ENCODE peak calls at places on chromosome 16, in seven cellular contexts. One of them, this sample, is unnamed.

GRCh38 chr16:26078971-26079370 is 387.2 kb downstream of the HS3ST4 start:
- DNase-seq in SK-N-SH: no peak
- DNase-seq in H1: no peak
- DNase-seq in K562: no peak
- DNase-seq in GM12878: no peak
- DNase-seq in HepG2: no peak
- DNase-seq in A549: no peak
- DNase-seq in this sample: no peak

GRCh38 chr16:19884611-19885455 is at the start of gene GPRC5B:
- DNase-seq in A549: peak
- DNase-seq in SK-N-SH: peak
- DNase-seq in K562: peak
- DNase-seq in GM12878: no peak
- DNase-seq in HepG2: no peak
- DNase-seq in H1: peak
- DNase-seq in this sample: peak

GRCh38 chr16:2770781-2771111 is 6.3 kb downstream of the ELOB start:
- DNase-seq in K562: no peak
- DNase-seq in HepG2: no peak
- DNase-seq in A549: no peak
- DNase-seq in GM12878: no peak
- DNase-seq in SK-N-SH: no peak
- DNase-seq in H1: no peak
- DNase-seq in this sample: no peak

GRCh38 chr16:88503771-88504488 is 50.9 kb downstream of the ZFPM1 start:
- DNase-seq in A549: no peak
- DNase-seq in GM12878: no peak
- DNase-seq in H1: no peak
- DNase-seq in SK-N-SH: no peak
- DNase-seq in K562: no peak
- DNase-seq in HepG2: peak
- DNase-seq in this sample: no peak

GRCh38 chr16:6864670-6865069 is 468.0 kb upstream of the RBFOX1 start:
- DNase-seq in SK-N-SH: no peak
- DNase-seq in HepG2: no peak
- DNase-seq in A549: no peak
- DNase-seq in K562: no peak
- DNase-seq in GM12878: no peak
- DNase-seq in H1: no peak
- DNase-seq in this sample: no peak

GRCh38 chr16:57061084-57061905 is 31.1 kb upstream of the CPNE2 start:
- DNase-seq in H1: no peak
- DNase-seq in SK-N-SH: peak
- DNase-seq in A549: no peak
- DNase-seq in K562: no peak
- DNase-seq in GM12878: no peak
- DNase-seq in HepG2: peak
- DNase-seq in this sample: peak

GRCh38 chr16:11588321-11589244 is 1.9 kb upstream of the LITAF start:
- DNase-seq in H1: no peak
- DNase-seq in GM12878: no peak
- DNase-seq in A549: no peak
- DNase-seq in K562: no peak
- DNase-seq in HepG2: no peak
- DNase-seq in SK-N-SH: no peak
- DNase-seq in this sample: no peak

GRCh38 chr16:84766978-84767773 is 52.6 kb upstream of the CRISPLD2 start:
- DNase-seq in GM12878: no peak
- DNase-seq in A549: no peak
- DNase-seq in SK-N-SH: no peak
- DNase-seq in HepG2: no peak
- DNase-seq in K562: no peak
- DNase-seq in H1: no peak
- DNase-seq in this sample: no peak

GRCh38 chr16:56257260-56257659 is 66.0 kb downstream of the GNAO1 start:
- DNase-seq in HepG2: no peak
- DNase-seq in GM12878: no peak
- DNase-seq in K562: no peak
- DNase-seq in A549: no peak
- DNase-seq in SK-N-SH: peak
- DNase-seq in H1: no peak
- DNase-seq in this sample: peak

GRCh38 chr16:85233520-85233919 is 121.2 kb upstream of the CIBAR2 start:
- DNase-seq in HepG2: no peak
- DNase-seq in SK-N-SH: no peak
- DNase-seq in GM12878: no peak
- DNase-seq in A549: no peak
- DNase-seq in H1: no peak
- DNase-seq in K562: no peak
- DNase-seq in this sample: no peak

GRCh38 chr16:11354733-11355574 is 9.7 kb downstream of the RMI2 start:
- DNase-seq in SK-N-SH: no peak
- DNase-seq in HepG2: no peak
- DNase-seq in A549: no peak
- DNase-seq in H1: no peak
- DNase-seq in GM12878: peak
- DNase-seq in K562: no peak
- DNase-seq in this sample: peak

GRCh38 chr16:20774703-20775362 is 11.0 kb downstream of the ACSM3 start:
- DNase-seq in HepG2: peak
- DNase-seq in A549: peak
- DNase-seq in K562: peak
- DNase-seq in H1: peak
- DNase-seq in GM12878: peak
- DNase-seq in SK-N-SH: peak
- DNase-seq in this sample: peak

GRCh38 chr16:61792194-61792904 is 243.9 kb downstream of the CDH8 start:
- DNase-seq in H1: no peak
- DNase-seq in HepG2: no peak
- DNase-seq in A549: peak
- DNase-seq in GM12878: no peak
- DNase-seq in SK-N-SH: no peak
- DNase-seq in K562: no peak
- DNase-seq in this sample: no peak

GRCh38 chr16:55955845-55956244 is 80.7 kb upstream of the CES5A start:
- DNase-seq in A549: no peak
- DNase-seq in GM12878: no peak
- DNase-seq in H1: no peak
- DNase-seq in SK-N-SH: no peak
- DNase-seq in HepG2: no peak
- DNase-seq in K562: no peak
- DNase-seq in this sample: no peak

GRCh38 chr16:78483124-78483992 is 383.9 kb downstream of the WWOX start:
- DNase-seq in GM12878: no peak
- DNase-seq in K562: no peak
- DNase-seq in SK-N-SH: no peak
- DNase-seq in A549: no peak
- DNase-seq in HepG2: peak
- DNase-seq in H1: no peak
- DNase-seq in this sample: no peak

GRCh38 chr16:75217389-75217851 is 1.4 kb upstream of the CTRB1 start:
- DNase-seq in A549: no peak
- DNase-seq in H1: no peak
- DNase-seq in GM12878: no peak
- DNase-seq in SK-N-SH: no peak
- DNase-seq in K562: no peak
- DNase-seq in HepG2: no peak
- DNase-seq in this sample: no peak

GRCh38 chr16:90061437-90061836 is 15.7 kb downstream of the PRDM7 start:
- DNase-seq in SK-N-SH: no peak
- DNase-seq in A549: no peak
- DNase-seq in GM12878: no peak
- DNase-seq in HepG2: peak
- DNase-seq in K562: no peak
- DNase-seq in H1: no peak
- DNase-seq in this sample: peak

GRCh38 chr16:67117716-67118115 is 8.0 kb downstream of the PHAF1 start:
- DNase-seq in A549: no peak
- DNase-seq in HepG2: no peak
- DNase-seq in K562: no peak
- DNase-seq in H1: no peak
- DNase-seq in SK-N-SH: no peak
- DNase-seq in GM12878: no peak
- DNase-seq in this sample: no peak

GRCh38 chr16:8686879-8687278 is 12.5 kb downstream of the ABAT start:
- DNase-seq in H1: no peak
- DNase-seq in GM12878: no peak
- DNase-seq in A549: no peak
- DNase-seq in HepG2: no peak
- DNase-seq in K562: no peak
- DNase-seq in SK-N-SH: no peak
- DNase-seq in this sample: no peak

GRCh38 chr16:66925322-66925840 is at the start of gene RRAD:
- DNase-seq in K562: peak
- DNase-seq in HepG2: no peak
- DNase-seq in H1: peak
- DNase-seq in GM12878: no peak
- DNase-seq in A549: no peak
- DNase-seq in SK-N-SH: no peak
- DNase-seq in this sample: peak

GRCh38 chr16:90020838-90021382 is 1.7 kb upstream of the DBNDD1 start:
- DNase-seq in A549: no peak
- DNase-seq in K562: no peak
- DNase-seq in H1: no peak
- DNase-seq in GM12878: no peak
- DNase-seq in HepG2: peak
- DNase-seq in SK-N-SH: peak
- DNase-seq in this sample: peak

GRCh38 chr16:54991525-54991924 is 60.9 kb downstream of the IRX5 start:
- DNase-seq in HepG2: no peak
- DNase-seq in SK-N-SH: no peak
- DNase-seq in H1: no peak
- DNase-seq in K562: no peak
- DNase-seq in A549: no peak
- DNase-seq in GM12878: no peak
- DNase-seq in this sample: no peak

DNA sequence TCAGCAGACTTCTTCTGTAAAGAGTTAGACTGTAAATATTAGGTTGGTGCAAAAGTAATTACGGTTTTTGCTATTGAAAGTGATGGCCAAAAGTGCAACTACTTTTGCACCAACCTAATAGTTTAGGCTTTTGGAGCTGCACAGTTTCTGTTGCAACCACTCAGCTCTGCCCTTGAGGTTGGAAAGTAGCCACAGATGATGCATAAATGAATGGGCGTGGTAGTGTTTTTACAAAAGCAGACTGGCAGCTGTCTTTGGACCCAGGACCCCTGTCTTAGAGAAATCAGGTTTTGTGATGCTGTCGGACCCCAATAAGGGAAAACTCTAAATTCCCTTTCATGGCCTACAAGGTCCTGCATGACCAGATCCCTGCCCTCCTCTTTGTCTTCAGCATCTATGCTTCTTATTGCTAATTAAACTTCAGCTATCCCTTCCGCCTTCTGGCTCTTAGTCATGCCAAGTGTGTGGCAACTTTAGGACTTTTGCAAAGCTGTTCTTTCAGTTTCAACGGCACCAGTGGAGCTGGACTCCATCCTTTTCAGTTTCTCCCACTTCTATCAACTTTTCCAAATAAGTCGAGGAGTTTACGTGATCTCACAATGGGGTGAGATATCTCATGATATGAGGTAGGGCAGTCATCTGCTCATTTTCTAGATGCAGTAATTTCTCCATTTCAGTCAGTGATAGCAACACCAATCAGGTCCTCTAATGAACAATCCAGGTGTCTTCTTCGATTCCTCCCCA is 232.3 kb downstream of the XYLT1 start:
- DNase-seq in A549: no peak
- DNase-seq in GM12878: no peak
- DNase-seq in SK-N-SH: no peak
- DNase-seq in H1: no peak
- DNase-seq in HepG2: no peak
- DNase-seq in K562: no peak
- DNase-seq in this sample: no peak
- TF ChIP-seq RFX5 in A549: no peak
- TF ChIP-seq RFX5 in GM12878: no peak
- TF ChIP-seq RFX5 in SK-N-SH: no peak
- TF ChIP-seq RFX5 in H1: no peak
- TF ChIP-seq RFX5 in HepG2: no peak
- TF ChIP-seq RFX5 in K562: no peak
- TF ChIP-seq RFX5 in this sample: no peak

DNA sequence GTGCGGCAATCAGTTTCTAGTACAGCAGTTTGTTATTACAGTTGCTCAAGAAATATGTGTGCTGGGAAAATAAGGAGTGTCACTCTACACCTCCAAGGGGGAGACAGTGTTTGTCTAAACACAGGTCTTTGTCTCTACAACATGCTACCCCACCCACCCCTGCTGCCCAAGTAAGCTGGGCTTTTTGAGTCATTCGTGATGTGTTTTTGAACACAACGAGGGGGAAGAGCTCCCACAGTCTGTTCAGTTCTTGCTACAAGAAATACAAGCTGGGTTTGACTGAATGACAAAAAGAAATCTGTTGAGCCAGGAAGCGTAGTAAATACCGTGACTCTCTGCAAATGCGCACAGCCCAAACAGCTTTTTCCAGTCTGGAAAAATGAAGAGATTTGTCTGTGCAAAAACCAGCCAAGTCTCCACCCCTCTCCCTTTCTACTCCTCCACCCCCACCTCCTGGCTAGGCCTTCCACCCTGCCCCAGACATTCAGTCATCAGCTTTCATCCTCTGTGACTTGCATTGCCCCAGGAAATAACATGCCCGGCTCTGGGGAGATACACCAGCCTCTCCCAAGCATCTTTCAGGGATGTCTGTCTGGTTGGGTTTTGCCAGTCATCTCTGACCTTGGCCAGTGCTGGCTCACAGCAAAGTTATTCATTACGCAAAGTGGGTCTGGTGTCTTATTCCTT is 25.7 kb downstream of the CHD9 start:
- DNase-seq in K562: no peak
- DNase-seq in H1: no peak
- DNase-seq in SK-N-SH: peak
- DNase-seq in GM12878: no peak
- DNase-seq in HepG2: no peak
- DNase-seq in A549: peak
- DNase-seq in this sample: peak
- TF ChIP-seq RFX5 in K562: no peak
- TF ChIP-seq RFX5 in H1: no peak
- TF ChIP-seq RFX5 in SK-N-SH: peak
- TF ChIP-seq RFX5 in GM12878: no peak
- TF ChIP-seq RFX5 in HepG2: no peak
- TF ChIP-seq RFX5 in A549: no peak
- TF ChIP-seq RFX5 in this sample: no peak

GRCh38 chr16:31473300-31474052 is 1.5 kb downstream of the TGFB1I1 start:
- DNase-seq in GM12878: no peak
- DNase-seq in A549: no peak
- DNase-seq in SK-N-SH: peak
- DNase-seq in H1: no peak
- DNase-seq in HepG2: no peak
- DNase-seq in K562: no peak
- DNase-seq in this sample: no peak
- TF ChIP-seq RFX5 in GM12878: no peak
- TF ChIP-seq RFX5 in A549: no peak
- TF ChIP-seq RFX5 in SK-N-SH: no peak
- TF ChIP-seq RFX5 in H1: no peak
- TF ChIP-seq RFX5 in HepG2: no peak
- TF ChIP-seq RFX5 in K562: no peak
- TF ChIP-seq RFX5 in this sample: no peak

GRCh38 chr16:46918400-46918799 is 34.2 kb downstream of the GPT2 start:
- DNase-seq in HepG2: no peak
- DNase-seq in A549: no peak
- DNase-seq in H1: no peak
- DNase-seq in GM12878: no peak
- DNase-seq in K562: no peak
- DNase-seq in SK-N-SH: no peak
- DNase-seq in this sample: no peak
- TF ChIP-seq RFX5 in HepG2: no peak
- TF ChIP-seq RFX5 in A549: no peak
- TF ChIP-seq RFX5 in H1: no peak
- TF ChIP-seq RFX5 in GM12878: no peak
- TF ChIP-seq RFX5 in K562: no peak
- TF ChIP-seq RFX5 in SK-N-SH: no peak
- TF ChIP-seq RFX5 in this sample: no peak

GRCh38 chr16:50281391-50282009 is 15.1 kb downstream of the ADCY7 start:
- DNase-seq in SK-N-SH: no peak
- DNase-seq in A549: no peak
- DNase-seq in HepG2: no peak
- DNase-seq in H1: no peak
- DNase-seq in K562: no peak
- DNase-seq in GM12878: no peak
- DNase-seq in this sample: no peak
- TF ChIP-seq RFX5 in SK-N-SH: no peak
- TF ChIP-seq RFX5 in A549: no peak
- TF ChIP-seq RFX5 in HepG2: no peak
- TF ChIP-seq RFX5 in H1: no peak
- TF ChIP-seq RFX5 in K562: no peak
- TF ChIP-seq RFX5 in GM12878: peak
- TF ChIP-seq RFX5 in this sample: no peak

This sample was measured in IMR-90.